ENCODE peak calls at places on chromosome 11, in seven cellular contexts. One of them, this sample, is unnamed.

GRCh38 chr11:133547808-133548494 is 15.7 kb upstream of the OPCML start:
- DNase-seq in PC-3: no peak
- DNase-seq in endothelial cell: no peak
- DNase-seq in coronary artery: no peak
- DNase-seq in A549: no peak
- DNase-seq in astrocyte of the spinal cord: no peak
- DNase-seq in RWPE1: no peak
- DNase-seq in this sample: no peak

GRCh38 chr11:67269401-67270255 is 3.4 kb downstream of the GRK2 start:
- DNase-seq in A549: no peak
- DNase-seq in PC-3: no peak
- DNase-seq in endothelial cell: no peak
- DNase-seq in coronary artery: no peak
- DNase-seq in RWPE1: no peak
- DNase-seq in astrocyte of the spinal cord: no peak
- DNase-seq in this sample: no peak

GRCh38 chr11:45021692-45022130 is 71.0 kb upstream of the TP53I11 start:
- DNase-seq in A549: no peak
- DNase-seq in RWPE1: no peak
- DNase-seq in coronary artery: peak; percentile 81
- DNase-seq in PC-3: no peak
- DNase-seq in astrocyte of the spinal cord: no peak
- DNase-seq in endothelial cell: no peak
- DNase-seq in this sample: no peak

GRCh38 chr11:107385361-107385982 is 72.2 kb downstream of the CWF19L2 start:
- DNase-seq in PC-3: peak; percentile 95
- DNase-seq in endothelial cell: no peak
- DNase-seq in coronary artery: no peak
- DNase-seq in RWPE1: peak; percentile 77
- DNase-seq in astrocyte of the spinal cord: peak; percentile 13
- DNase-seq in A549: peak; percentile 2
- DNase-seq in this sample: peak; percentile 67

GRCh38 chr11:132772712-132773545 is 759.4 kb downstream of the OPCML start:
- DNase-seq in A549: no peak
- DNase-seq in astrocyte of the spinal cord: no peak
- DNase-seq in RWPE1: no peak
- DNase-seq in PC-3: no peak
- DNase-seq in endothelial cell: no peak
- DNase-seq in coronary artery: no peak
- DNase-seq in this sample: no peak

GRCh38 chr11:73972187-73972586 is 10.5 kb downstream of the UCP2 start:
- DNase-seq in coronary artery: no peak
- DNase-seq in endothelial cell: no peak
- DNase-seq in A549: no peak
- DNase-seq in astrocyte of the spinal cord: no peak
- DNase-seq in RWPE1: no peak
- DNase-seq in PC-3: no peak
- DNase-seq in this sample: no peak

GRCh38 chr11:60953781-60954180 is 1.8 kb upstream of the SLC15A3 start:
- DNase-seq in astrocyte of the spinal cord: no peak
- DNase-seq in PC-3: no peak
- DNase-seq in coronary artery: no peak
- DNase-seq in RWPE1: no peak
- DNase-seq in endothelial cell: no peak
- DNase-seq in A549: no peak
- DNase-seq in this sample: no peak

GRCh38 chr11:2700415-2701211 is 819 bp upstream of the KCNQ1OT1 start:
- DNase-seq in coronary artery: peak; percentile 75
- DNase-seq in RWPE1: peak; percentile 20
- DNase-seq in endothelial cell: peak; percentile 50
- DNase-seq in astrocyte of the spinal cord: no peak
- DNase-seq in PC-3: peak; percentile 59
- DNase-seq in A549: peak; percentile 52
- DNase-seq in this sample: peak; percentile 53

GRCh38 chr11:20158597-20159257 is 1.5 kb downstream of the DBX1 start:
- DNase-seq in A549: peak; percentile 28
- DNase-seq in astrocyte of the spinal cord: peak; percentile 69
- DNase-seq in RWPE1: peak; percentile 53
- DNase-seq in PC-3: peak; percentile 44
- DNase-seq in endothelial cell: peak; percentile 81
- DNase-seq in coronary artery: no peak
- DNase-seq in this sample: peak; percentile 38

GRCh38 chr11:2837096-2837601 is 48.4 kb downstream of the CDKN1C start:
- DNase-seq in endothelial cell: peak; percentile 46
- DNase-seq in astrocyte of the spinal cord: no peak
- DNase-seq in coronary artery: no peak
- DNase-seq in RWPE1: peak; percentile 12
- DNase-seq in A549: peak; percentile 42
- DNase-seq in PC-3: peak; percentile 9
- DNase-seq in this sample: peak; percentile 76

GRCh38 chr11:37710031-37710430 is 1112.0 kb upstream of the RAG2 start:
- DNase-seq in PC-3: no peak
- DNase-seq in astrocyte of the spinal cord: peak; percentile 6
- DNase-seq in endothelial cell: no peak
- DNase-seq in coronary artery: no peak
- DNase-seq in RWPE1: no peak
- DNase-seq in A549: no peak
- DNase-seq in this sample: no peak

GRCh38 chr11:121665211-121665838 is 212.6 kb upstream of the SORL1-AS1 start:
- DNase-seq in A549: no peak
- DNase-seq in PC-3: no peak
- DNase-seq in endothelial cell: no peak
- DNase-seq in astrocyte of the spinal cord: no peak
- DNase-seq in coronary artery: no peak
- DNase-seq in RWPE1: no peak
- DNase-seq in this sample: no peak

GRCh38 chr11:65121447-65121864 is 478 bp downstream of the FAU start:
- DNase-seq in RWPE1: no peak
- DNase-seq in endothelial cell: peak; percentile 28
- DNase-seq in astrocyte of the spinal cord: no peak
- DNase-seq in A549: peak; percentile 24
- DNase-seq in coronary artery: no peak
- DNase-seq in PC-3: no peak
- DNase-seq in this sample: no peak

GRCh38 chr11:63488789-63489188 is 2.2 kb downstream of the PLAAT5 start:
- DNase-seq in endothelial cell: no peak
- DNase-seq in PC-3: no peak
- DNase-seq in coronary artery: no peak
- DNase-seq in A549: no peak
- DNase-seq in RWPE1: no peak
- DNase-seq in astrocyte of the spinal cord: no peak
- DNase-seq in this sample: no peak

GRCh38 chr11:3057069-3057963 is at the start of gene CARS1:
- DNase-seq in A549: peak; percentile 94
- DNase-seq in astrocyte of the spinal cord: peak; percentile 97
- DNase-seq in RWPE1: peak; percentile 91
- DNase-seq in PC-3: peak; percentile 92
- DNase-seq in endothelial cell: peak; percentile 90
- DNase-seq in coronary artery: peak; percentile 98
- DNase-seq in this sample: peak; percentile 96

GRCh38 chr11:59822989-59823566 is 12.5 kb upstream of the MRPL16 start:
- DNase-seq in astrocyte of the spinal cord: peak; percentile 34
- DNase-seq in RWPE1: peak; percentile 56
- DNase-seq in endothelial cell: peak; percentile 34
- DNase-seq in coronary artery: no peak
- DNase-seq in PC-3: peak; percentile 88
- DNase-seq in A549: peak; percentile 68
- DNase-seq in this sample: peak; percentile 57

GRCh38 chr11:108144615-108145014 is 23.2 kb downstream of the ACAT1 start:
- DNase-seq in RWPE1: no peak
- DNase-seq in coronary artery: no peak
- DNase-seq in endothelial cell: no peak
- DNase-seq in PC-3: no peak
- DNase-seq in astrocyte of the spinal cord: no peak
- DNase-seq in A549: no peak
- DNase-seq in this sample: no peak

GRCh38 chr11:35488117-35488516 is 37.3 kb downstream of the PAMR1 start:
- DNase-seq in A549: no peak
- DNase-seq in coronary artery: no peak
- DNase-seq in endothelial cell: no peak
- DNase-seq in PC-3: no peak
- DNase-seq in astrocyte of the spinal cord: no peak
- DNase-seq in RWPE1: no peak
- DNase-seq in this sample: no peak

GRCh38 chr11:79390923-79391322 is 49.9 kb downstream of the TENM4 start:
- DNase-seq in PC-3: no peak
- DNase-seq in endothelial cell: no peak
- DNase-seq in coronary artery: no peak
- DNase-seq in A549: no peak
- DNase-seq in RWPE1: no peak
- DNase-seq in astrocyte of the spinal cord: no peak
- DNase-seq in this sample: no peak

GRCh38 chr11:2551131-2551530 is 106.3 kb downstream of the KCNQ1 start:
- DNase-seq in endothelial cell: no peak
- DNase-seq in A549: no peak
- DNase-seq in PC-3: no peak
- DNase-seq in astrocyte of the spinal cord: no peak
- DNase-seq in RWPE1: no peak
- DNase-seq in coronary artery: no peak
- DNase-seq in this sample: no peak

GRCh38 chr11:121023848-121024751 is at the start of gene TBCEL:
- DNase-seq in astrocyte of the spinal cord: peak; percentile 87
- DNase-seq in RWPE1: peak; percentile 90
- DNase-seq in endothelial cell: peak; percentile 96
- DNase-seq in coronary artery: peak; percentile 83
- DNase-seq in PC-3: peak; percentile 69
- DNase-seq in A549: peak; percentile 70
- DNase-seq in this sample: peak; percentile 14

GRCh38 chr11:25943777-25944661 is 387.9 kb upstream of the ANO3 start:
- DNase-seq in endothelial cell: no peak
- DNase-seq in RWPE1: no peak
- DNase-seq in A549: no peak
- DNase-seq in astrocyte of the spinal cord: no peak
- DNase-seq in PC-3: no peak
- DNase-seq in coronary artery: no peak
- DNase-seq in this sample: no peak

GRCh38 chr11:73762732-73763131 is 1.9 kb upstream of the RAB6A start:
- DNase-seq in A549: no peak
- DNase-seq in endothelial cell: no peak
- DNase-seq in coronary artery: no peak
- DNase-seq in PC-3: no peak
- DNase-seq in RWPE1: no peak
- DNase-seq in astrocyte of the spinal cord: no peak
- DNase-seq in this sample: no peak

GRCh38 chr11:35246725-35247124 is 107.8 kb downstream of the CD44 start:
- DNase-seq in coronary artery: no peak
- DNase-seq in endothelial cell: no peak
- DNase-seq in RWPE1: no peak
- DNase-seq in A549: no peak
- DNase-seq in astrocyte of the spinal cord: no peak
- DNase-seq in PC-3: no peak
- DNase-seq in this sample: no peak

GRCh38 chr11:109914809-109915653 is 178.2 kb upstream of the ZC3H12C start:
- DNase-seq in astrocyte of the spinal cord: peak; percentile 45
- DNase-seq in coronary artery: no peak
- DNase-seq in endothelial cell: peak; percentile 9
- DNase-seq in A549: no peak
- DNase-seq in PC-3: peak; percentile 75
- DNase-seq in RWPE1: peak; percentile 31
- DNase-seq in this sample: no peak

GRCh38 chr11:128874406-128874805 is 7.3 kb upstream of the KCNJ1 start:
- DNase-seq in PC-3: no peak
- DNase-seq in RWPE1: no peak
- DNase-seq in A549: no peak
- DNase-seq in astrocyte of the spinal cord: peak; percentile 4
- DNase-seq in coronary artery: no peak
- DNase-seq in endothelial cell: no peak
- DNase-seq in this sample: no peak

GRCh38 chr11:26953770-26954392 is 40.0 kb upstream of the FIBIN start:
- DNase-seq in endothelial cell: no peak
- DNase-seq in PC-3: no peak
- DNase-seq in RWPE1: no peak
- DNase-seq in coronary artery: no peak
- DNase-seq in astrocyte of the spinal cord: peak; percentile 83
- DNase-seq in A549: no peak
- DNase-seq in this sample: no peak

GRCh38 chr11:69018924-69019323 is 5.9 kb upstream of the MRGPRF start:
- DNase-seq in PC-3: no peak
- DNase-seq in endothelial cell: no peak
- DNase-seq in A549: no peak
- DNase-seq in RWPE1: no peak
- DNase-seq in coronary artery: no peak
- DNase-seq in astrocyte of the spinal cord: peak; percentile 57
- DNase-seq in this sample: no peak
- TF ChIP-seq CTCF in PC-3: no peak
- TF ChIP-seq CTCF in endothelial cell: no peak
- TF ChIP-seq CTCF in A549: no peak
- TF ChIP-seq CTCF in RWPE1: no peak
- TF ChIP-seq CTCF in coronary artery: no peak
- TF ChIP-seq CTCF in astrocyte of the spinal cord: no peak
- TF ChIP-seq CTCF in this sample: no peak

GRCh38 chr11:104905271-104905670 is 7.0 kb upstream of the CASP12 start:
- DNase-seq in PC-3: peak; percentile 26
- DNase-seq in RWPE1: no peak
- DNase-seq in A549: peak; percentile 2
- DNase-seq in astrocyte of the spinal cord: no peak
- DNase-seq in coronary artery: no peak
- DNase-seq in endothelial cell: no peak
- DNase-seq in this sample: no peak
- TF ChIP-seq CTCF in PC-3: peak; percentile 56
- TF ChIP-seq CTCF in RWPE1: no peak
- TF ChIP-seq CTCF in A549: no peak
- TF ChIP-seq CTCF in astrocyte of the spinal cord: peak; percentile 19
- TF ChIP-seq CTCF in coronary artery: no peak
- TF ChIP-seq CTCF in endothelial cell: peak; percentile 11
- TF ChIP-seq CTCF in this sample: no peak

DNA sequence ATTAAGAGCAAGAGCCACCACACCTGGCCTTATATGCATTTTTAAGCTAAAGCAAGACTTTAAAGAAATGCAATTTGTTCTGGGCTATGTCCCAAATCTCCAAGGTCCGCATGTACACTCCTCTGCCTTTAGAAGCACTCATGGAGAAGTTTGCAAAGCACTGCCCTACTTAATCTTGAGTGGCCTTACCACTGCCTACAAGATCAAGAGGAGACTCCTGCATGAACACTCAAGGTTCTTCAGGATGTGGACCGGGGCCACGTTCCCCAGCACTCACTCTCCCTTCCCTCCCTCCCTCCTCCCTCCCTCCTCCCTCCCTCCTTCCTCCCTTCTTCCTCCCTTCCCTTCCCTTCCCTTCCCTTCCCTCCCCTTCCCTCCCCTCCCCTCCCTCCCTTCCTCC is 63.2 kb upstream of the HSPA8 start:
- DNase-seq in PC-3: no peak
- DNase-seq in A549: no peak
- DNase-seq in astrocyte of the spinal cord: no peak
- DNase-seq in endothelial cell: no peak
- DNase-seq in RWPE1: no peak
- DNase-seq in coronary artery: no peak
- DNase-seq in this sample: no peak
- TF ChIP-seq CTCF in PC-3: no peak
- TF ChIP-seq CTCF in A549: no peak
- TF ChIP-seq CTCF in astrocyte of the spinal cord: no peak
- TF ChIP-seq CTCF in endothelial cell: no peak
- TF ChIP-seq CTCF in RWPE1: no peak
- TF ChIP-seq CTCF in coronary artery: no peak
- TF ChIP-seq CTCF in this sample: no peak

GRCh38 chr11:134728186-134728585 is 316.1 kb upstream of the B3GAT1 start:
- DNase-seq in endothelial cell: no peak
- DNase-seq in astrocyte of the spinal cord: no peak
- DNase-seq in RWPE1: no peak
- DNase-seq in A549: no peak
- DNase-seq in coronary artery: no peak
- DNase-seq in PC-3: no peak
- DNase-seq in this sample: no peak
- TF ChIP-seq CTCF in endothelial cell: no peak
- TF ChIP-seq CTCF in astrocyte of the spinal cord: no peak
- TF ChIP-seq CTCF in RWPE1: no peak
- TF ChIP-seq CTCF in A549: no peak
- TF ChIP-seq CTCF in coronary artery: no peak
- TF ChIP-seq CTCF in PC-3: no peak
- TF ChIP-seq CTCF in this sample: no peak

GRCh38 chr11:125433454-125434121 is 62.5 kb downstream of the FEZ1 start:
- DNase-seq in A549: peak; percentile 54
- DNase-seq in RWPE1: no peak
- DNase-seq in coronary artery: no peak
- DNase-seq in PC-3: peak; percentile 72
- DNase-seq in endothelial cell: peak; percentile 64
- DNase-seq in astrocyte of the spinal cord: peak; percentile 58
- DNase-seq in this sample: peak; percentile 23
- TF ChIP-seq CTCF in A549: peak; percentile 25
- TF ChIP-seq CTCF in RWPE1: peak; percentile 15
- TF ChIP-seq CTCF in coronary artery: peak; percentile 37
- TF ChIP-seq CTCF in PC-3: peak; percentile 70
- TF ChIP-seq CTCF in endothelial cell: no peak
- TF ChIP-seq CTCF in astrocyte of the spinal cord: peak; percentile 82
- TF ChIP-seq CTCF in this sample: no peak

This sample was measured in Calu3.